ENCODE peak calls at places on chromosomes 3 and 15, in nine cellular contexts. One of them, this sample, is unnamed.

GRCh38 chr3:174483254-174483653 is 375.9 kb upstream of the NAALADL2 start:
- DNase-seq in AG04450: no peak
- DNase-seq in neural progenitor cell: peak; percentile 7
- DNase-seq in mammary epithelial cell: no peak
- DNase-seq in AG10803: no peak
- DNase-seq in testis: no peak
- DNase-seq in epithelial cell of esophagus: no peak
- DNase-seq in heart left ventricle: no peak
- DNase-seq in vagina: no peak
- DNase-seq in this sample: no peak

GRCh38 chr3:184117649-184118048 is 17.5 kb upstream of the EIF2B5 start:
- DNase-seq in vagina: no peak
- DNase-seq in epithelial cell of esophagus: peak; percentile 15
- DNase-seq in AG10803: no peak
- DNase-seq in mammary epithelial cell: no peak
- DNase-seq in heart left ventricle: no peak
- DNase-seq in neural progenitor cell: no peak
- DNase-seq in testis: no peak
- DNase-seq in AG04450: no peak
- DNase-seq in this sample: no peak

GRCh38 chr15:41495736-41496599 is 2.3 kb downstream of the ITPKA start:
- DNase-seq in vagina: no peak
- DNase-seq in heart left ventricle: no peak
- DNase-seq in epithelial cell of esophagus: no peak
- DNase-seq in testis: no peak
- DNase-seq in mammary epithelial cell: no peak
- DNase-seq in neural progenitor cell: peak; percentile 78
- DNase-seq in AG10803: no peak
- DNase-seq in AG04450: no peak
- DNase-seq in this sample: no peak

GRCh38 chr3:172627057-172627809 is 83.6 kb downstream of the NCEH1 start:
- DNase-seq in mammary epithelial cell: peak; percentile 37
- DNase-seq in testis: no peak
- DNase-seq in vagina: no peak
- DNase-seq in neural progenitor cell: no peak
- DNase-seq in AG10803: peak; percentile 89
- DNase-seq in epithelial cell of esophagus: peak; percentile 59
- DNase-seq in heart left ventricle: no peak
- DNase-seq in AG04450: no peak
- DNase-seq in this sample: no peak

GRCh38 chr15:93467327-93467726 is 378.3 kb upstream of the RGMA start:
- DNase-seq in epithelial cell of esophagus: peak; percentile 89
- DNase-seq in neural progenitor cell: no peak
- DNase-seq in mammary epithelial cell: peak; percentile 77
- DNase-seq in testis: no peak
- DNase-seq in AG10803: no peak
- DNase-seq in AG04450: no peak
- DNase-seq in vagina: no peak
- DNase-seq in heart left ventricle: peak; percentile 89
- DNase-seq in this sample: no peak

GRCh38 chr15:43317566-43318184 is 12.7 kb downstream of the LCMT2 start:
- DNase-seq in mammary epithelial cell: no peak
- DNase-seq in heart left ventricle: no peak
- DNase-seq in epithelial cell of esophagus: no peak
- DNase-seq in AG04450: no peak
- DNase-seq in testis: no peak
- DNase-seq in AG10803: no peak
- DNase-seq in neural progenitor cell: peak; percentile 17
- DNase-seq in vagina: no peak
- DNase-seq in this sample: no peak

GRCh38 chr3:58065700-58066167 is 57.5 kb downstream of the FLNB start:
- DNase-seq in vagina: no peak
- DNase-seq in neural progenitor cell: no peak
- DNase-seq in mammary epithelial cell: no peak
- DNase-seq in testis: no peak
- DNase-seq in heart left ventricle: no peak
- DNase-seq in AG04450: no peak
- DNase-seq in epithelial cell of esophagus: no peak
- DNase-seq in AG10803: no peak
- DNase-seq in this sample: no peak

GRCh38 chr3:184918741-184919140 is 106.8 kb downstream of the VPS8 start:
- DNase-seq in vagina: no peak
- DNase-seq in neural progenitor cell: no peak
- DNase-seq in mammary epithelial cell: no peak
- DNase-seq in heart left ventricle: no peak
- DNase-seq in AG04450: no peak
- DNase-seq in epithelial cell of esophagus: no peak
- DNase-seq in testis: no peak
- DNase-seq in AG10803: no peak
- DNase-seq in this sample: no peak

GRCh38 chr3:189772584-189772983 is 141.4 kb downstream of the TP63 start:
- DNase-seq in neural progenitor cell: no peak
- DNase-seq in AG10803: peak; percentile 27
- DNase-seq in vagina: no peak
- DNase-seq in mammary epithelial cell: no peak
- DNase-seq in AG04450: no peak
- DNase-seq in testis: no peak
- DNase-seq in epithelial cell of esophagus: peak; percentile 50
- DNase-seq in heart left ventricle: no peak
- DNase-seq in this sample: no peak

GRCh38 chr3:108407858-108408257 is 102.5 kb downstream of the MYH15 start:
- DNase-seq in heart left ventricle: no peak
- DNase-seq in mammary epithelial cell: no peak
- DNase-seq in neural progenitor cell: no peak
- DNase-seq in testis: no peak
- DNase-seq in AG04450: no peak
- DNase-seq in AG10803: no peak
- DNase-seq in vagina: no peak
- DNase-seq in epithelial cell of esophagus: no peak
- DNase-seq in this sample: no peak

GRCh38 chr15:77909131-77909940 is 168.2 kb downstream of the TBC1D2B start:
- DNase-seq in AG10803: no peak
- DNase-seq in AG04450: no peak
- DNase-seq in mammary epithelial cell: no peak
- DNase-seq in heart left ventricle: peak; percentile 23
- DNase-seq in epithelial cell of esophagus: no peak
- DNase-seq in neural progenitor cell: no peak
- DNase-seq in testis: no peak
- DNase-seq in vagina: peak; percentile 90
- DNase-seq in this sample: no peak

GRCh38 chr15:95279277-95280019 is 1048.1 kb downstream of the MCTP2 start:
- DNase-seq in AG10803: no peak
- DNase-seq in AG04450: no peak
- DNase-seq in neural progenitor cell: no peak
- DNase-seq in testis: no peak
- DNase-seq in epithelial cell of esophagus: no peak
- DNase-seq in mammary epithelial cell: no peak
- DNase-seq in vagina: no peak
- DNase-seq in heart left ventricle: no peak
- DNase-seq in this sample: no peak

GRCh38 chr3:197552198-197552597 is 3.6 kb downstream of the BDH1 start:
- DNase-seq in AG04450: no peak
- DNase-seq in neural progenitor cell: no peak
- DNase-seq in vagina: no peak
- DNase-seq in testis: no peak
- DNase-seq in heart left ventricle: no peak
- DNase-seq in AG10803: no peak
- DNase-seq in mammary epithelial cell: no peak
- DNase-seq in epithelial cell of esophagus: no peak
- DNase-seq in this sample: no peak

GRCh38 chr3:8319935-8320634 is 181.5 kb upstream of the LMCD1 start:
- DNase-seq in mammary epithelial cell: peak; percentile 60
- DNase-seq in heart left ventricle: no peak
- DNase-seq in epithelial cell of esophagus: peak; percentile 73
- DNase-seq in AG04450: peak; percentile 8
- DNase-seq in AG10803: peak; percentile 85
- DNase-seq in vagina: no peak
- DNase-seq in neural progenitor cell: no peak
- DNase-seq in testis: no peak
- DNase-seq in this sample: peak; percentile 65

DNA sequence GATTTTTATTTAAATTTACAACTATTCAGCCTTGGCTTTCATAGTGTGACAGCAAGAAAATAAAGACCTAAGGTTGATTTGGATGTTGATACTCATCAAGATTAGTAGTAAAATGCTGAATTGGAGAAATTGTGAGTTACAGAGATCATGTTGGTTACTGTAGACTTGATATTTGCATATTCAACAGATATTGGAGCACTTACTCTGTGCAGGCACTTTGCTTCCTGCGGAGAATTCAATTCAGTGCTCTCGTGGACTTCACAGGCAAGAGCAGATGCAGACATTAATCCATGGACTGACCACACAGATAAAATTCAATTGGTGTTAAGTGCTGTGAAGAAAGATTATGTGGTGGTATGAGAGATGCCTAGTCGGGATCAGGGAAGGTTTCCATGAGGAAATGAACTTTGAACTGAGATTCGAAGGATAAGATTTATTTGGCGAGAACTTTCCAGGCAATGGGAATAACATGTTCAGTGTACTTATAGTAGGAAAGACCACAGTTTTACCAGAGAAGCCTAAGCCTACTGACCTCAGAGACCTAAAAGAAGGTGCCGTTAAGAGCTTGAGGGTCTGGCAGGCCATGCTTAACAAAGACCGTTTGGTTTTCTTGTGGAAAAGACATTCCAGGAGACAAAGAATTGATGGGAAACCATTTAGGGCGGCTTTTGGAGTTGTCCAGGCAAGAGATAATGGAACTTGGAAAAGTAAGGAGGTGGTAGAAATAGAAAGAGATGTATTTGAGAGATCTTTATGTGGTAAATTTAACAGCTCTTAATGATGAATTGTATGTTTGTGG is 4.3 kb downstream of the SELENOT start:
- DNase-seq in heart left ventricle: no peak
- DNase-seq in epithelial cell of esophagus: no peak
- DNase-seq in vagina: no peak
- DNase-seq in AG10803: no peak
- DNase-seq in AG04450: no peak
- DNase-seq in testis: no peak
- DNase-seq in neural progenitor cell: peak; percentile 74
- DNase-seq in mammary epithelial cell: no peak
- DNase-seq in this sample: no peak
- H3K4me3 ChIP-seq in heart left ventricle: no peak overlapping the region
- H3K4me3 ChIP-seq in epithelial cell of esophagus: no peak overlapping the region
- H3K4me3 ChIP-seq in vagina: no peak overlapping the region
- H3K4me3 ChIP-seq in AG10803: no peak overlapping the region
- H3K4me3 ChIP-seq in AG04450: no peak overlapping the region
- H3K4me3 ChIP-seq in testis: no peak overlapping the region
- H3K4me3 ChIP-seq in neural progenitor cell: peak overlapping the region; percentile 15
- H3K4me3 ChIP-seq in mammary epithelial cell: no peak overlapping the region
- H3K4me3 ChIP-seq in this sample: no peak overlapping the region

GRCh38 chr3:13308406-13308805 is 111.7 kb downstream of the NUP210 start:
- DNase-seq in neural progenitor cell: peak; percentile 67
- DNase-seq in vagina: no peak
- DNase-seq in epithelial cell of esophagus: peak; percentile 26
- DNase-seq in mammary epithelial cell: peak; percentile 18
- DNase-seq in AG10803: peak; percentile 17
- DNase-seq in heart left ventricle: no peak
- DNase-seq in testis: peak; percentile 78
- DNase-seq in AG04450: no peak
- DNase-seq in this sample: peak; percentile 4
- TF ChIP-seq CTCF in neural progenitor cell: peak; percentile 64
- TF ChIP-seq CTCF in vagina: no peak
- TF ChIP-seq CTCF in epithelial cell of esophagus: peak; percentile 36
- TF ChIP-seq CTCF in mammary epithelial cell: peak; percentile 51
- TF ChIP-seq CTCF in AG10803: peak; percentile 42
- TF ChIP-seq CTCF in heart left ventricle: no peak
- TF ChIP-seq CTCF in testis: peak; percentile 31
- TF ChIP-seq CTCF in AG04450: peak; percentile 47
- TF ChIP-seq CTCF in this sample: peak; percentile 33

DNA sequence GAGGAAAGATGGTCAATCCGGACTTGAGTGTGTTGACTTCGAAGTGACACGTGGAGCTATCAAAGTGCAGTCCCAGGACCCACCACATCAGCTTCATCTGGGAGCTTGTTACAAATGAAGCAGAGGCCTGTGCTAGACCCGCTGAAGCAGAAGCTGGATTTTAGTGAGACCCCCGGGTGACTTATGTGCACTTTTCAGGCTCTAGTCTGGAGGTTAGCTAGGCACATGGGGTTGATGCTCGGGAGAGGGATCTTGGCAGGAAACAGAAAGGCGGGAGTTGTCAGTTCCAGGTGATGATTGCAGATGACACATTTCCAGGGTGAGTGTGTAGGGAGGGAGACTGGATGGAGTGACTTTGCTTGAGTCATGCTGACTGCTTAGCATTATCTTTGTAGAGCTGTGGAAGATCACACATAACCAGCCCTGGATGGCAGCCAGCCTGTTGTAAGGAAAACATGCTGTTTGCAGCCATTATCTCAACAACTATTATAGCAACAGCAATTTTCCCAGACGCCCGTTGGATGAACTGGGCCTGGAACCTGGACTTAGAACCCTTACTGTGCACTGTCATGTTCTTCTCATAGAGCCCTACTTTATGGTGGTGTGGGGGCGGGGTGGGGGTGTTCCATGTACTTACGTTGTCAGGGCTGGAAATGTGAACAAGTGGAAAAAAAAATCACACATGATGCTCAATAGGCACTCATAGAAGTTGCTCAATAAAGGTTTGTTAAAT is 122.4 kb downstream of the THSD4 start:
- DNase-seq in testis: peak; percentile 35
- DNase-seq in vagina: no peak
- DNase-seq in mammary epithelial cell: peak; percentile 96
- DNase-seq in AG10803: peak; percentile 92
- DNase-seq in epithelial cell of esophagus: peak; percentile 99
- DNase-seq in heart left ventricle: peak; percentile 93
- DNase-seq in neural progenitor cell: no peak
- DNase-seq in AG04450: peak; percentile 51
- DNase-seq in this sample: peak; percentile 92
- H3K4me3 ChIP-seq in testis: no peak overlapping the region
- H3K4me3 ChIP-seq in vagina: no peak overlapping the region
- H3K4me3 ChIP-seq in mammary epithelial cell: no peak overlapping the region
- H3K4me3 ChIP-seq in AG10803: no peak overlapping the region
- H3K4me3 ChIP-seq in epithelial cell of esophagus: no peak overlapping the region
- H3K4me3 ChIP-seq in heart left ventricle: no peak overlapping the region
- H3K4me3 ChIP-seq in neural progenitor cell: no peak overlapping the region
- H3K4me3 ChIP-seq in AG04450: no peak overlapping the region
- H3K4me3 ChIP-seq in this sample: no peak overlapping the region

DNA sequence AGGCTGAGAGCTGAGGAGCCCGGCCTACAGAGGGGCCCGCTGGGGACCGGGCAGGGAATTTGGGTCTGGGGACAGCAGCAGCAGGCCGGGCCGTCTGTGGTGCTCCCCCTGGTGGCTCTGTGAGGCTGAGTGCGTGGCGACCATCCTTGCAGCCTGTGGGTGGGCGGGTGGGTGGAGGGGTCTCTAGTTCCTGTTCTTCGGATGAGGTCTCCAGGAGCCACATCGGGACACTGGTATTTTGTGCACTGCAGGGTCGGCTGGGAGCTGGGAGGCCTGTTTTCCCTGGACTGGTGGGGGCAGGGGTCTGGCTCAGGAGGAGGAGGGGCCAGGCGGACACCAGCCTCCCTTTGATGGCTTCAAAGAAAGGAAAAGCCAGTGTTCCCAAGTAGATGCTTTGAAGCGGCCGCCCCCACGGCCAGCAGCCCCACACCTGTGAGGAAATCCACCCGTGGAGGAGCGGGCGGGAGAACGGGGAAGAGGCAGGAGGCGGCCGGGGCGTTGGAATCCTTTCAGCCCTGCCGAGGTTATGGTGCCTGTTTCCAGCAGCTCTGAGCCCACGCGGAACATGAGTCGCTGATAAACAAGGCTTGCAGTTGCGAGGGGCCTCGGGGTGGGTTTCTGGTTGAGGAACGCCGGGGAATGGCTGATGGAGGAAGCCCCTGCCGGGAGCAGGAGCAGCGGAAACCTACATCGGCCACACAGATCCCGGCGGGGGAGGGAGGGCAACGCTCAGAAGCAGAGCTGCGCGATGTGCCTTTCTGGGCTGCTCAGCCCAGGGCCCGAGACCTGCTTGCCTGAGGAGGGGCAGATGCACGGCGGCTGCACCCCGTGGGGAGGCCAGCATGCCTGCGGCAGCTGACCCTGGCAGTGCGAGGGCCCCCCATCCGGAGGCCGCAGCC is 154.3 kb downstream of the NSMCE3 start:
- DNase-seq in heart left ventricle: no peak
- DNase-seq in mammary epithelial cell: no peak
- DNase-seq in AG10803: no peak
- DNase-seq in epithelial cell of esophagus: no peak
- DNase-seq in testis: peak; percentile 54
- DNase-seq in vagina: no peak
- DNase-seq in neural progenitor cell: peak; percentile 76
- DNase-seq in AG04450: no peak
- DNase-seq in this sample: peak; percentile 55
- TF ChIP-seq CTCF in heart left ventricle: no peak
- TF ChIP-seq CTCF in mammary epithelial cell: no peak
- TF ChIP-seq CTCF in AG10803: peak; percentile 15
- TF ChIP-seq CTCF in epithelial cell of esophagus: peak; percentile 29
- TF ChIP-seq CTCF in testis: no peak
- TF ChIP-seq CTCF in vagina: no peak
- TF ChIP-seq CTCF in neural progenitor cell: peak; percentile 60
- TF ChIP-seq CTCF in AG04450: peak; percentile 45
- TF ChIP-seq CTCF in this sample: peak; percentile 16